ENCODE peak calls at places on chromosomes 7 and 10, in five cellular contexts. One of them, this sample, is unnamed.

GRCh38 chr7:129354428-129355157 is 79.6 kb upstream of the STRIP2 start:
- DNase-seq in NCI-H1092: no peak
- DNase-seq in activated naive CD4-positive, alpha-beta T cell treated with anti-CD3 and anti-CD28 coated beads, Interleukin-2, amount 10 ng/mL, durations not matched to agents 7 days and 5 days: no peak
- DNase-seq in chondrocyte: no peak
- DNase-seq in activated CD8-positive, alpha-beta memory T cell treated with anti-CD3 and anti-CD28 coated beads for 24 hours: no peak
- DNase-seq in this sample: no peak

GRCh38 chr10:112517381-112517976 is 70.5 kb downstream of the VTI1A start:
- DNase-seq in NCI-H1092: no peak
- DNase-seq in activated naive CD4-positive, alpha-beta T cell treated with anti-CD3 and anti-CD28 coated beads, Interleukin-2, amount 10 ng/mL, durations not matched to agents 7 days and 5 days: no peak
- DNase-seq in chondrocyte: no peak
- DNase-seq in activated CD8-positive, alpha-beta memory T cell treated with anti-CD3 and anti-CD28 coated beads for 24 hours: no peak
- DNase-seq in this sample: no peak

GRCh38 chr7:23713285-23714235 is 3.5 kb downstream of the STK31 start:
- DNase-seq in NCI-H1092: no peak
- DNase-seq in activated naive CD4-positive, alpha-beta T cell treated with anti-CD3 and anti-CD28 coated beads, Interleukin-2, amount 10 ng/mL, durations not matched to agents 7 days and 5 days: no peak
- DNase-seq in chondrocyte: no peak
- DNase-seq in activated CD8-positive, alpha-beta memory T cell treated with anti-CD3 and anti-CD28 coated beads for 24 hours: no peak
- DNase-seq in this sample: no peak

GRCh38 chr10:24894309-24894708 is 58.1 kb downstream of the PRTFDC1 start:
- DNase-seq in NCI-H1092: no peak
- DNase-seq in activated naive CD4-positive, alpha-beta T cell treated with anti-CD3 and anti-CD28 coated beads, Interleukin-2, amount 10 ng/mL, durations not matched to agents 7 days and 5 days: peak
- DNase-seq in chondrocyte: no peak
- DNase-seq in activated CD8-positive, alpha-beta memory T cell treated with anti-CD3 and anti-CD28 coated beads for 24 hours: no peak
- DNase-seq in this sample: no peak

GRCh38 chr10:97210576-97210975 is 24.8 kb upstream of the SLIT1 start:
- DNase-seq in NCI-H1092: peak
- DNase-seq in activated naive CD4-positive, alpha-beta T cell treated with anti-CD3 and anti-CD28 coated beads, Interleukin-2, amount 10 ng/mL, durations not matched to agents 7 days and 5 days: peak
- DNase-seq in chondrocyte: no peak
- DNase-seq in activated CD8-positive, alpha-beta memory T cell treated with anti-CD3 and anti-CD28 coated beads for 24 hours: peak
- DNase-seq in this sample: peak

GRCh38 chr7:149209518-149210269 is 14.3 kb downstream of the ZNF282 start:
- DNase-seq in NCI-H1092: peak
- DNase-seq in activated naive CD4-positive, alpha-beta T cell treated with anti-CD3 and anti-CD28 coated beads, Interleukin-2, amount 10 ng/mL, durations not matched to agents 7 days and 5 days: peak
- DNase-seq in chondrocyte: no peak
- DNase-seq in activated CD8-positive, alpha-beta memory T cell treated with anti-CD3 and anti-CD28 coated beads for 24 hours: peak
- DNase-seq in this sample: no peak

GRCh38 chr7:3432916-3433315 is 131.9 kb downstream of the SDK1 start:
- DNase-seq in NCI-H1092: no peak
- DNase-seq in activated naive CD4-positive, alpha-beta T cell treated with anti-CD3 and anti-CD28 coated beads, Interleukin-2, amount 10 ng/mL, durations not matched to agents 7 days and 5 days: no peak
- DNase-seq in chondrocyte: no peak
- DNase-seq in activated CD8-positive, alpha-beta memory T cell treated with anti-CD3 and anti-CD28 coated beads for 24 hours: no peak
- DNase-seq in this sample: no peak

GRCh38 chr7:140045697-140046096 is 17.1 kb downstream of the PARP12 start:
- DNase-seq in NCI-H1092: no peak
- DNase-seq in activated naive CD4-positive, alpha-beta T cell treated with anti-CD3 and anti-CD28 coated beads, Interleukin-2, amount 10 ng/mL, durations not matched to agents 7 days and 5 days: no peak
- DNase-seq in chondrocyte: no peak
- DNase-seq in activated CD8-positive, alpha-beta memory T cell treated with anti-CD3 and anti-CD28 coated beads for 24 hours: no peak
- DNase-seq in this sample: no peak

GRCh38 chr7:150453186-150453585 is 2.8 kb downstream of the GIMAP8 start:
- DNase-seq in NCI-H1092: no peak
- DNase-seq in activated naive CD4-positive, alpha-beta T cell treated with anti-CD3 and anti-CD28 coated beads, Interleukin-2, amount 10 ng/mL, durations not matched to agents 7 days and 5 days: peak
- DNase-seq in chondrocyte: no peak
- DNase-seq in activated CD8-positive, alpha-beta memory T cell treated with anti-CD3 and anti-CD28 coated beads for 24 hours: peak
- DNase-seq in this sample: no peak

This sample was measured in NCI-H1436.